ENCODE peak calls at places on chromosome 20, in four cellular contexts. C is right lobe of liver, Z is colonic mucosa, B is K562. L is an unnamed sample.

GRCh38 chr20:44814937-44815336 is 4.6 kb upstream of the RIMS4 start:
- DNase-seq in Z (no peak), C (no peak), B (no peak), L (peak; percentile 49)

GRCh38 chr20:53900380-53900999 is 169.9 kb downstream of the BCAS1 start:
- DNase-seq in B (no peak), C (no peak), Z (no peak), L (no peak)

GRCh38 chr20:50584687-50585086 is 74.5 kb downstream of the PTPN1 start:
- DNase-seq in Z (no peak), C (no peak), B (no peak), L (no peak)

GRCh38 chr20:58700121-58700780 is 7.7 kb downstream of the NPEPL1 start:
- DNase-seq in B (no peak), C (no peak), Z (no peak), L (peak; percentile 61)

GRCh38 chr20:45229264-45230056 is 8.3 kb downstream of the SEMG2 start:
- DNase-seq in C (peak; percentile 46), Z (peak; percentile 88), B (peak; percentile 52), L (no peak)

GRCh38 chr20:61842011-61842410 is 223.7 kb downstream of the TAF4 start:
- DNase-seq in B (no peak), Z (no peak), C (peak; percentile 14), L (no peak)

GRCh38 chr20:20895537-20895936 is 183.1 kb upstream of the RALGAPA2 start:
- DNase-seq in C (no peak), Z (no peak), B (no peak), L (no peak)

GRCh38 chr20:37755665-37756064 is 61.8 kb downstream of the CTNNBL1 start:
- DNase-seq in C (no peak), Z (no peak), B (no peak), L (no peak)

GRCh38 chr20:43372051-43372450 is 85.6 kb upstream of the SRSF6 start:
- DNase-seq in B (no peak), C (no peak), Z (no peak), L (peak; percentile 37)

GRCh38 chr20:4332466-4332865 is 317.1 kb upstream of the RNF24 start:
- DNase-seq in C (no peak), B (no peak), Z (no peak), L (no peak)

GRCh38 chr20:59810376-59811187 is 122.9 kb downstream of the SYCP2 start:
- DNase-seq in C (no peak), Z (peak; percentile 7), B (peak; percentile 25), L (no peak)

GRCh38 chr20:25470045-25470444 is 62.6 kb downstream of the GINS1 start:
- DNase-seq in C (peak; percentile 32), B (peak; percentile 44), Z (peak; percentile 39), L (no peak)

GRCh38 chr20:10047427-10047826 is 12.6 kb downstream of the ANKEF1 start:
- DNase-seq in C (no peak), B (no peak), Z (no peak), L (no peak)
- TF ChIP-seq CTCF in C (no peak), B (no peak), Z (no peak), L (no peak)

DNA sequence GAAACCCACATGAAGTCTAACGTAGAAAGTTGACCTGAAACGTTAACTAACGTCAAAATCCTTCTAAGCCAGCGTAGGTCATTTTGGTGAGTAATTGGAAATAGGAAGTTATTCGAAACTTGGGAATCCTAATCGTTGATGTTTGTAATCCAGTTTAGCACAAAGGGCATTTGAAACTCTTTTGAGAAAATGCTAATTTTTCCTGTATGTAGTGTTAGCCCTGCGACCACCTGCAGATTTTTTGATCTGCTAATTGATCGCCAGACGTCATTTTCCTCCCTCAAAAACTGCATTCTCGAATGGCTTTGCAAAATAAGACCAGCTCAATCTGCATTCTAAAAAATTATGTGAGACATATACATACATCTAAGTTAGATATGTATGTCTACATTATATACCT is 2.7 kb downstream of the SALL4 start:
- DNase-seq in C (no peak), B (no peak), Z (no peak), L (no peak)
- H3K4me3 ChIP-seq in C (no peak overlapping the region), B (no peak overlapping the region), Z (no peak overlapping the region), L (no peak overlapping the region)

GRCh38 chr20:33262658-33263065 is 20.4 kb upstream of the BPIFB1 start:
- DNase-seq in C (no peak), B (peak; percentile 20), Z (no peak), L (no peak)
- TF ChIP-seq CTCF in C (peak; percentile 49), B (peak; percentile 73), Z (no peak), L (no peak)

DNA sequence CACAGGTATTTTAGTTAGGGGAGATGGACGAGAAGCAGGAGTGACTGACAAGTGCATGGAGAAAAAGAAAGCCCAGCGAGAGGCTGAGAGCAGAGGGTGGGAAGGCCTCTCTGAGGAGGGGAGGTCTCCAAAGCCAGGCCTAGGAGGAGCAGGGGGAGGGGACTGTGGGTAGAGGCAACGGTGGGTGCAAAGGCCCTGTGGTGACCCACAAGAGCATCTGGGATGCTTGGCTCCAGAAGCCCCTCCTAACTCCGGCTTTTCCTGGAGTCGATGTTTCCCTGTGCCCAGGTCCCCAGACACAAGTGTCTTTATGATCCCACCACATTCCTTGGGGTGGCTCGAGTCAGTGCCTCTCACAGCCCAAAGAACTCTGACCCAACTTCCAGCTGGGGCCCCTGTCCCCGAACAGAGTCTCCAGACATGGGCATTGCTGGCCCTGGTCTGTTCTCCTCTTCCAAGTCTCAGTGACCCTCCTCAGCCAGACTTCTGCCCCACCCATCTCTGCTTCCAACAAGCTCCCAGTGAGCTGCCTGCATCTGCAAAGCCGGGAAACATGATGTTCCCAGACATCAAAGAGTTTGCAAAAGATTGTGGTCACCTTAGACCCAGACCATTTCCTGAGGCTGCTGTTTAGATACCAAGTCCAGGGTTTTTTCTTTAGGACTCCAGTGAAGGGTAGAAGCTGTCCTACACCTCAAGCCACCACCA is 11.1 kb upstream of the BMP7 start:
- DNase-seq in C (no peak), Z (no peak), B (no peak), L (no peak)
- H3K4me3 ChIP-seq in C (no peak overlapping the region), Z (no peak overlapping the region), B (no peak overlapping the region), L (no peak overlapping the region)

GRCh38 chr20:47296950-47297349 is 59.5 kb downstream of the ZMYND8 start:
- DNase-seq in Z (no peak), C (no peak), B (no peak), L (no peak)
- TF ChIP-seq CTCF in Z (no peak), C (peak; percentile 28), B (peak; percentile 58), L (no peak)

DNA sequence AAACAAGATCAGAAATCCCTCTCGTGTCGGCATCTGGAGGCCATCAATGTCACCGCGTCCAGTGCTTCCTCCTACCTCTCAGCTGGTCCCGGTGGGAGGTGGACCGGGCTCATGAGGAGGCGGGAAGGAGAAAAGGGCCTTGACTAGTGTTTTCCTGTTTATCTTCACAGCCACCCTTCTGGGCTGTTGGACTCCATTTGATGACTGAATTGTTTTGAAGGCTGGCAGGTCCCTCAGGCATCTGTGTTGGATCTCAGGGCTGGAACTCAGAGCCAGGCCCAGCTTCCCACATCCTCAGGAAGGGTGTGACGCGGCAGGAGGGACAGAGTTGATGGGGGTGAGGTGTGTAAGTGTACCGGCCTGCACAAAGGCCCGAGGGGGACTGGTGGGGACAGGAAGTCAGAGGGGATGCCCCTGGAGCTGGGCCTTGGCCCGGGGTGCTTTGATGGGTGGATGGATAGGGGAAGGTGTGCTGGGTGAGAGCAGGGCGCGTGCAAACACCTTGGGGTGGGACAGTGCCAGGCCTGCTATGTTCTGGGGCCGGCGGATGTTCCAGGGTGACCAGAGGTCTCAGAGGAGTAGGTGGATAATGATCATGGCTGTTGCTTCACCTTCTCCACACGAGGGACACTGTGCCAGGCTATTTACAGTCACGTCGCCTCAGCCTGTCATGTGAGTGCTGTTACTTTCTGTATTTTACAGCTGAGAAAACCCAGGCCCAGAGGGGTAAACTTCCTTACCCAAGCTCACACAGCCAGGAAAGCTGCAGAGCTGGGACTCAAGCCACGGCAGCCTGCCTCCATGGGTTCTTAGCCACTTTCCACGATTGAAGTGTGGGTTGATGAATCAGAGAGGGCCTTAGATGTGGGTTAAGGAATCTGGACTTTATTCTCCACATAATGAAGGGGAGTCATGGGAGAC is 17.9 kb upstream of the CHMP4B start:
- DNase-seq in C (no peak), Z (no peak), B (no peak), L (no peak)
- H3K4me3 ChIP-seq in C (no peak overlapping the region), Z (no peak overlapping the region), B (no peak overlapping the region), L (no peak overlapping the region)